ENCODE peak calls at places on chromosome 12, in seven cellular contexts. V, H, U, M, N, I and D are unnamed samples.

GRCh38 chr12:60760965-60761364 is 1165.1 kb downstream of the SLC16A7 start:
- DNase-seq in U (no peak), M (no peak), H (no peak), N (no peak), I (no peak), V (no peak), D (no peak)

GRCh38 chr12:27785882-27786570 is 6.0 kb upstream of the MANSC4 start:
- DNase-seq in I (no peak), M (no peak), H (peak), U (no peak), V (no peak), N (no peak), D (no peak)

GRCh38 chr12:70645494-70646317 is 8.5 kb upstream of the PTPRB start:
- DNase-seq in M (peak), V (no peak), U (no peak), N (peak), I (peak), H (peak), D (peak)

GRCh38 chr12:30006021-30006420 is 222.3 kb upstream of the TMTC1 start:
- DNase-seq in V (no peak), H (no peak), U (no peak), M (no peak), I (no peak), N (no peak), D (no peak)

GRCh38 chr12:92886131-92886530 is 43.0 kb downstream of the EEA1 start:
- DNase-seq in H (no peak), V (no peak), M (no peak), N (no peak), I (no peak), U (no peak), D (no peak)

GRCh38 chr12:121167232-121167820 is 34.6 kb downstream of the P2RX7 start:
- DNase-seq in U (no peak), N (no peak), V (no peak), M (no peak), I (no peak), H (peak), D (no peak)

GRCh38 chr12:132773077-132774020 is 11.7 kb upstream of the ANKLE2 start:
- DNase-seq in H (no peak), U (no peak), M (no peak), I (no peak), N (no peak), V (no peak), D (no peak)

GRCh38 chr12:59444932-59445331 is 150.9 kb upstream of the SLC16A7 start:
- DNase-seq in V (no peak), M (no peak), U (no peak), H (no peak), I (no peak), N (no peak), D (no peak)

GRCh38 chr12:1691123-1692007 is 495 bp downstream of the ADIPOR2 start:
- DNase-seq in U (no peak), V (peak), N (peak), I (peak), H (peak), M (peak), D (peak)